ENCODE peak calls at places on chromosomes 7 and 10, in four cellular contexts. C is upper lobe of left lung, G is glomerular endothelial cell, H is KBM-7. M is an unnamed sample.

GRCh38 chr7:33727415-33727814 is 177.9 kb upstream of the BMPER start:
- DNase-seq in C (peak; percentile 56), G (no peak), H (no peak), M (no peak)

GRCh38 chr7:100130608-100131453 is 4.1 kb downstream of the MBLAC1 start:
- DNase-seq in C (peak; percentile 94), G (no peak), H (peak; percentile 83), M (peak; percentile 88)

GRCh38 chr10:36446873-36447272 is 678.5 kb upstream of the ANKRD30A start:
- DNase-seq in C (no peak), G (no peak), H (no peak), M (no peak)

GRCh38 chr7:3162286-3162685 is 118.6 kb upstream of the CARD11 start:
- DNase-seq in C (no peak), G (no peak), H (peak; percentile 71), M (no peak)

GRCh38 chr7:107312418-107312817 is 143.6 kb downstream of the HBP1 start:
- DNase-seq in C (no peak), G (no peak), H (no peak), M (no peak)

GRCh38 chr10:119807960-119808697 is 64.5 kb downstream of the MCMBP start:
- DNase-seq in C (no peak), G (no peak), H (peak; percentile 96), M (no peak)

GRCh38 chr10:71049994-71050393 is 161.6 kb upstream of the PCBD1 start:
- DNase-seq in C (no peak), G (no peak), H (no peak), M (no peak)

GRCh38 chr7:70694909-70695803 is 436.8 kb upstream of the GALNT17 start:
- DNase-seq in C (peak; percentile 87), G (no peak), H (no peak), M (peak; percentile 69)

GRCh38 chr10:92573091-92573797 is 649 bp downstream of the IDE start:
- DNase-seq in C (no peak), G (no peak), H (peak; percentile 44), M (no peak)

GRCh38 chr10:118962159-118962863 is 67.2 kb upstream of the NANOS1 start:
- DNase-seq in C (no peak), G (no peak), H (no peak), M (no peak)

GRCh38 chr10:118873738-118874105 is 119.0 kb upstream of the CACUL1 start:
- DNase-seq in C (no peak), G (no peak), H (no peak), M (no peak)

GRCh38 chr10:1360581-1361164 is 304.5 kb downstream of the WDR37 start:
- DNase-seq in C (no peak), G (no peak), H (no peak), M (peak; percentile 39)

GRCh38 chr10:110399163-110400094 is 94.7 kb upstream of the SMNDC1 start:
- DNase-seq in C (no peak), G (peak; percentile 99), H (no peak), M (no peak)

GRCh38 chr7:7504910-7505704 is 30.6 kb downstream of the COL28A1 start:
- DNase-seq in C (no peak), G (no peak), H (no peak), M (no peak)

GRCh38 chr7:26598867-26599266 is 265.5 kb downstream of the SKAP2 start:
- DNase-seq in C (no peak), G (no peak), H (no peak), M (no peak)

GRCh38 chr7:28767356-28767755 is 190.8 kb downstream of the TRIL start:
- DNase-seq in C (no peak), G (no peak), H (no peak), M (no peak)

GRCh38 chr7:148883233-148884048 is 650 bp downstream of the EZH2 start:
- DNase-seq in C (peak; percentile 92), G (no peak), H (peak; percentile 42), M (peak; percentile 78)

GRCh38 chr7:65946895-65947294 is 35.1 kb downstream of the GUSB start:
- DNase-seq in C (no peak), G (peak; percentile 16), H (no peak), M (no peak)

GRCh38 chr10:45526309-45526708 is 146.3 kb downstream of the ZFAND4 start:
- DNase-seq in C (no peak), G (no peak), H (no peak), M (no peak)

GRCh38 chr10:66931340-66931948 is 5.6 kb downstream of the LRRTM3 start:
- DNase-seq in C (no peak), G (peak; percentile 37), H (peak; percentile 42), M (no peak)

GRCh38 chr10:126659750-126660149 is 10.7 kb downstream of the C10orf90 start:
- DNase-seq in C (no peak), G (no peak), H (no peak), M (no peak)

GRCh38 chr10:29859521-29860130 is 199.8 kb downstream of the JCAD start:
- DNase-seq in C (no peak), G (no peak), H (no peak), M (no peak)

GRCh38 chr10:97575101-97575668 is 2.6 kb downstream of the ANKRD2 start:
- DNase-seq in C (no peak), G (no peak), H (no peak), M (no peak)

GRCh38 chr7:151511946-151512345 is 7.7 kb downstream of the RHEB start:
- DNase-seq in C (no peak), G (no peak), H (no peak), M (no peak)

GRCh38 chr7:22952306-22953011 is 61.5 kb downstream of the HYCC1 start:
- DNase-seq in C (no peak), G (no peak), H (no peak), M (no peak)

GRCh38 chr10:59319854-59320253 is 42.5 kb downstream of the FAM13C start:
- DNase-seq in C (no peak), G (no peak), H (no peak), M (no peak)

GRCh38 chr7:1939434-1940401 is 269.6 kb downstream of the ELFN1 start:
- DNase-seq in C (peak; percentile 84), G (no peak), H (no peak), M (no peak)

M was measured in upper lobe of right lung.